ENCODE peak calls at places on chromosomes 3 and 15, in nine cellular contexts. S, A, D, F, U, B, P, G and N are unnamed samples.

GRCh38 chr3:159733194-159733860 is 255.3 kb upstream of the IL12A start:
- DNase-seq in U (no peak), G (no peak), B (no peak), F (peak), P (peak), A (peak), S (no peak), D (peak), N (peak)

GRCh38 chr3:196617256-196617655 is 22.2 kb upstream of the NRROS start:
- DNase-seq in S (no peak), A (no peak), G (no peak), F (no peak), D (no peak), B (no peak), P (no peak), U (no peak), N (no peak)

GRCh38 chr15:40425681-40426080 is 15.1 kb upstream of the BAHD1 start:
- DNase-seq in U (no peak), S (no peak), B (no peak), A (no peak), F (no peak), P (no peak), G (no peak), D (no peak), N (no peak)

GRCh38 chr3:124117486-124117885 is 125.6 kb upstream of the ROPN1 start:
- DNase-seq in G (no peak), U (no peak), A (peak), S (no peak), P (no peak), F (peak), B (no peak), D (peak), N (peak)

GRCh38 chr3:138332472-138333073 is 2.9 kb upstream of the NME9 start:
- DNase-seq in F (peak), B (peak), G (peak), A (peak), P (no peak), U (no peak), S (peak), D (peak), N (peak)

GRCh38 chr3:187063286-187064081 is 75.8 kb downstream of the RPL39L start:
- DNase-seq in A (no peak), F (no peak), S (peak), D (peak), G (no peak), P (peak), U (no peak), B (peak), N (peak)

GRCh38 chr3:24151595-24151994 is 206.5 kb downstream of the NR1D2 start:
- DNase-seq in U (no peak), P (no peak), D (no peak), F (no peak), G (no peak), B (no peak), S (no peak), A (no peak), N (peak)

GRCh38 chr3:101066776-101067175 is 73.6 kb upstream of the ABI3BP start:
- DNase-seq in B (no peak), U (no peak), G (no peak), S (no peak), A (peak), D (peak), F (peak), P (peak), N (peak)

GRCh38 chr3:149581248-149581647 is 76.6 kb downstream of the WWTR1 start:
- DNase-seq in A (peak), P (peak), D (peak), G (no peak), S (no peak), F (peak), B (no peak), U (no peak), N (peak)

GRCh38 chr15:63072809-63073277 is 30.3 kb downstream of the TPM1 start:
- DNase-seq in F (no peak), P (no peak), U (no peak), B (no peak), S (no peak), A (no peak), G (no peak), D (peak), N (peak)

GRCh38 chr3:165225604-165226003 is 29.4 kb upstream of the SLITRK3 start:
- DNase-seq in A (no peak), B (no peak), D (no peak), U (no peak), G (no peak), F (no peak), S (no peak), P (no peak), N (no peak)

GRCh38 chr15:29822100-29822684 is at the start of gene TJP1:
- DNase-seq in A (peak), P (peak), S (no peak), B (peak), U (peak), D (peak), G (no peak), F (peak), N (peak)

GRCh38 chr15:47618216-47618615 is 99.1 kb upstream of the SEMA6D start:
- DNase-seq in F (no peak), B (no peak), P (no peak), G (no peak), A (no peak), U (no peak), D (no peak), S (no peak), N (no peak)

GRCh38 chr15:79089331-79089889 is 1.2 kb downstream of the RASGRF1 start:
- DNase-seq in U (no peak), S (no peak), F (no peak), A (no peak), D (no peak), G (no peak), B (peak), P (no peak), N (no peak)

GRCh38 chr15:40263036-40263754 is 19.7 kb downstream of the ANKRD63 start:
- DNase-seq in S (no peak), G (no peak), D (no peak), F (peak), B (no peak), U (no peak), P (no peak), A (peak), N (peak)

GRCh38 chr15:70257573-70258220 is 160.0 kb upstream of the TLE3 start:
- DNase-seq in P (no peak), U (peak), D (no peak), F (no peak), S (peak), A (no peak), G (no peak), B (no peak), N (no peak)

GRCh38 chr15:81336568-81336967 is 12.6 kb upstream of the STARD5 start:
- DNase-seq in S (peak), F (peak), A (peak), B (no peak), G (peak), P (peak), D (peak), U (no peak), N (peak)

GRCh38 chr3:25103391-25103790 is 324.7 kb upstream of the RARB start:
- DNase-seq in P (no peak), A (peak), F (no peak), S (no peak), B (no peak), U (no peak), D (no peak), G (no peak), N (no peak)

GRCh38 chr3:152834354-152835310 is at the start of gene P2RY1:
- DNase-seq in A (peak), B (peak), P (peak), F (peak), U (peak), S (peak), D (peak), G (peak), N (peak)
- TF ChIP-seq CTCF in A (no peak), B (no peak), P (peak), F (no peak), U (peak), S (no peak), D (peak), G (no peak), N (peak)

GRCh38 chr3:188183452-188183851 is 29.5 kb downstream of the LPP start:
- DNase-seq in U (no peak), D (no peak), G (no peak), A (no peak), F (no peak), S (no peak), B (no peak), P (no peak), N (no peak)

GRCh38 chr3:188184649-188185048 is 30.7 kb downstream of the LPP start:
- DNase-seq in B (no peak), D (no peak), A (no peak), G (no peak), F (no peak), P (no peak), S (no peak), U (no peak), N (no peak)

GRCh38 chr3:188184160-188184559 is 30.2 kb downstream of the LPP start:
- DNase-seq in G (no peak), U (no peak), F (no peak), B (no peak), D (no peak), S (no peak), A (no peak), P (no peak), N (no peak)

GRCh38 chr3:188187055-188187454 is 33.1 kb downstream of the LPP start:
- DNase-seq in U (no peak), S (peak), F (no peak), D (peak), A (peak), P (peak), B (no peak), G (no peak), N (peak)

DNA sequence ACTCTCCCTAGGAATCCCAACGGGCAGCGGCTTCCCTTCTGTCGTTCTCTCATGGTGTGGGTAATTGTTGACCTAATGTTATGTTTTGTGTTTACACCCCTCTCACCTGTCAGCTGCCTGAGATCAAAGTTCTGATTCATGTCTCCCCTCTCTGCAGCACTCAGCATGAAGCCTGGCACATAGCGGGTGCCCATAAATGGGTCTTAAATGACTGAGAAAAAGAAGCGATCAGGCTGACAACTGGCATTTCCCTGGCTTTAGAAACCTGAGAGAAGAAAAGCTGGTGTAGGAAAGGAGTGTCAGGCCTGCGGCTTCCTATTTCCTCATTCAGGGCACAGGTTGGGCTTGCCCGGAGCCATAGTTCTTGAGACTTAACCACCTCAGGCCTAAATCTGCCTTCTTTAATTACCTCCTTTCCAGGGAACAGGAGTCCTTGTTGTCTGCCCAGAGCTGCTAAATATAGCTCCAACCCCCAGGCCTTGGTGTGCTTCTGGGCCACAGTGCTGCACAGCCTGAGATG is 31.8 kb downstream of the LPP start:
- DNase-seq in F (no peak), B (peak), D (peak), S (no peak), G (no peak), U (peak), A (no peak), P (peak), N (no peak)
- H3K4me3 ChIP-seq in F (no peak), B (no peak), D (no peak), S (no peak), G (no peak), U (peak), A (no peak), P (no peak), N (no peak)

GRCh38 chr3:68018275-68018674 is 363.9 kb upstream of the SUCLG2 start:
- DNase-seq in A (no peak), U (no peak), B (no peak), P (no peak), D (no peak), S (peak), G (no peak), F (no peak), N (no peak)

DNA sequence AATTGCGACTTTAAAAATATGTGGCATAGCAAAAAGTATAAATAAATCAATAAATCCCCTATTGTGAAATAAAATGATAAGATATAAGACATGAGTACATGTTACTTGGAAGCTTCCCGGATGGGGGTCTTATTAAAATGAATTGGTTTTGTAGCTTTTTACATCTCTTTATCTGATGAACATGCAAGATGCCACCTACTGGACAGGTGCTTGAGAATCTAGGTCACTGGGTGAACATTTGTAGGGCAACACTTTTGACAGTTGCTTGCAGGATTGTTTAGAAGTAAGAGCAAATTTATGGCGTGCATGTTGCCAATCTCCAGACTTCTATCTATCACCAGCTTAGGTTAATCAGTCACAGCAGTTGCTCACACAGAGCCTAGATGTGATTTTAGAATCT is 362.7 kb upstream of the SUCLG2 start:
- DNase-seq in A (no peak), G (no peak), P (no peak), U (no peak), F (no peak), D (peak), B (no peak), S (peak), N (no peak)
- TF ChIP-seq CTCF in A (no peak), G (no peak), P (peak), U (no peak), F (no peak), D (peak), B (no peak), S (peak), N (no peak)

GRCh38 chr3:58335432-58335947 is 2.8 kb downstream of the PXK start:
- DNase-seq in F (no peak), P (no peak), D (no peak), A (no peak), G (no peak), B (no peak), U (no peak), S (no peak), N (no peak)
- H3K4me3 ChIP-seq in F (peak), P (no peak), D (peak), A (no peak), G (no peak), B (no peak), U (peak), S (peak), N (no peak)

DNA sequence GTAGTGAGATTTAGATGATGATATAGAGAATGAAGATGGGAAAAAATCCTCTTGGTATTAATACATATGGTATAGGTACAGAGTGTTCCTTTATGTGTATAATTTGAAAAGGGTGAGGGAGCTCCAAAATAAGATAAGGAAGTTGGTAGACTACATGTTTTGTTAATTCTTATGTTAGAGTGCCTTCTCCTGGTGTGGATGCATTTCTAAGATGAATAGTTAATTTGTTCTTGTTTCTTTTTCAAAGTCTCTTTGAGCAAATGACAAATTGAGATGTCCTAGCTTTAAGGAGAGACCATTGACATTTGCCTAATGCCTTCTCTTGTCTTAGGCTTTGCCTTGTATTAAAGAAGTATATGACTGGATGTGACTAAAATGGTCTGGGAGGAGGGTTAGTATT is 34.1 kb downstream of the AKAP13 start:
- DNase-seq in U (no peak), D (peak), G (no peak), F (peak), S (no peak), B (no peak), P (peak), A (peak), N (peak)
- TF ChIP-seq CTCF in U (peak), D (peak), G (peak), F (peak), S (peak), B (peak), P (peak), A (peak), N (peak)

GRCh38 chr15:36507458-36507857 is 72.0 kb upstream of the CDIN1 start:
- DNase-seq in D (no peak), U (no peak), G (no peak), B (no peak), S (no peak), P (no peak), A (no peak), F (no peak), N (no peak)

GRCh38 chr15:36506733-36507356 is 72.6 kb upstream of the CDIN1 start:
- DNase-seq in G (no peak), A (no peak), D (no peak), P (no peak), F (no peak), S (no peak), B (no peak), U (no peak), N (no peak)

GRCh38 chr15:36511594-36511993 is 67.8 kb upstream of the CDIN1 start:
- DNase-seq in D (no peak), U (no peak), P (no peak), G (no peak), S (no peak), A (no peak), F (no peak), B (no peak), N (no peak)
- H3K4me3 ChIP-seq in D (no peak), U (no peak), P (no peak), G (no peak), S (no peak), A (no peak), F (no peak), B (no peak), N (no peak)

GRCh38 chr3:54965746-54966145 is 37.9 kb upstream of the LRTM1 start:
- DNase-seq in S (no peak), D (peak), A (peak), F (peak), G (no peak), P (no peak), B (no peak), U (no peak), N (peak)
- TF ChIP-seq CTCF in S (no peak), D (no peak), A (no peak), F (no peak), G (no peak), P (no peak), B (no peak), U (no peak), N (no peak)

GRCh38 chr15:74403981-74404563 is 29.7 kb downstream of the SEMA7A start:
- DNase-seq in B (no peak), U (no peak), D (no peak), P (no peak), A (no peak), G (no peak), F (no peak), S (peak), N (no peak)
- H3K4me3 ChIP-seq in B (no peak), U (no peak), D (no peak), P (no peak), A (no peak), G (no peak), F (no peak), S (peak), N (no peak)